ENCODE peak calls at places on chromosomes 16 and 17, in five cellular contexts. L is dorsolateral prefrontal cortex, V is sigmoid colon, O is brain microvascular endothelial cell, Z is mucosa of descending colon. J is an unnamed sample.

GRCh38 chr17:41352597-41353366 is 2.2 kb upstream of the KRT33A start:
- DNase-seq in L (no peak), V (no peak), O (no peak), Z (no peak), J (no peak)

GRCh38 chr17:63611354-63611753 is 10.7 kb downstream of the TACO1 start:
- DNase-seq in L (no peak), V (no peak), O (no peak), Z (no peak), J (no peak)

GRCh38 chr17:77320046-77320445 is 179.3 kb downstream of the SEC14L1 start:
- DNase-seq in L (peak), V (peak), O (no peak), Z (peak), J (no peak)

GRCh38 chr16:8885674-8886592 is 3.8 kb downstream of the LITAFD start:
- DNase-seq in L (no peak), V (no peak), O (no peak), Z (peak), J (no peak)

GRCh38 chr17:63697341-63698286 is 2.3 kb downstream of the LIMD2 start:
- DNase-seq in L (no peak), V (no peak), O (peak), Z (peak), J (no peak)

GRCh38 chr17:80795737-80796136 is 195.9 kb upstream of the CHMP6 start:
- DNase-seq in L (peak), V (peak), O (no peak), Z (peak), J (no peak)

GRCh38 chr16:58907297-58907696 is 173.2 kb upstream of the GOT2 start:
- DNase-seq in L (no peak), V (no peak), O (no peak), Z (no peak), J (no peak)

GRCh38 chr16:86794216-86794864 is 216.0 kb downstream of the FOXL1 start:
- DNase-seq in L (no peak), V (peak), O (no peak), Z (no peak), J (no peak)

GRCh38 chr17:41103896-41104295 is 1.3 kb upstream of the KRTAP4-9 start:
- DNase-seq in L (no peak), V (no peak), O (no peak), Z (no peak), J (no peak)

GRCh38 chr16:27951752-27952151 is 111.8 kb downstream of the GSG1L start:
- DNase-seq in L (no peak), V (no peak), O (peak), Z (no peak), J (no peak)

GRCh38 chr17:59366773-59367656 is 35.6 kb downstream of the YPEL2 start:
- DNase-seq in L (no peak), V (peak), O (peak), Z (peak), J (no peak)

GRCh38 chr17:48374650-48375230 is 55.3 kb downstream of the SKAP1 start:
- DNase-seq in L (no peak), V (no peak), O (no peak), Z (peak), J (no peak)

GRCh38 chr16:66534376-66534799 is 15.5 kb downstream of the TK2 start:
- DNase-seq in L (no peak), V (no peak), O (no peak), Z (no peak), J (no peak)

GRCh38 chr17:80664217-80664780 is 119.7 kb downstream of the RPTOR start:
- DNase-seq in L (no peak), V (no peak), O (no peak), Z (peak), J (no peak)

GRCh38 chr16:74709477-74709877 is 8.8 kb upstream of the MLKL start:
- DNase-seq in L (peak), V (peak), O (peak), Z (peak), J (peak)

GRCh38 chr17:80781851-80782277 is 209.8 kb upstream of the CHMP6 start:
- DNase-seq in L (no peak), V (peak), O (no peak), Z (no peak), J (no peak)

GRCh38 chr16:30335598-30336474 is 19.3 kb downstream of the CD2BP2 start:
- DNase-seq in L (no peak), V (peak), O (no peak), Z (peak), J (no peak)

GRCh38 chr17:49508061-49508865 is 13.2 kb downstream of the NGFR start:
- DNase-seq in L (no peak), V (no peak), O (no peak), Z (no peak), J (no peak)

GRCh38 chr16:1765826-1766225 is 5.5 kb downstream of the NME3 start:
- DNase-seq in L (no peak), V (no peak), O (no peak), Z (no peak), J (no peak)

GRCh38 chr16:17447273-17447672 is 23.5 kb downstream of the XYLT1 start:
- DNase-seq in L (no peak), V (no peak), O (no peak), Z (no peak), J (no peak)

GRCh38 chr17:19719365-19720209 is 3.2 kb upstream of the SLC47A2 start:
- DNase-seq in L (no peak), V (no peak), O (no peak), Z (no peak), J (no peak)

GRCh38 chr17:82204831-82205719 is 7.6 kb downstream of the CCDC57 start:
- DNase-seq in L (no peak), V (no peak), O (peak), Z (no peak), J (no peak)

GRCh38 chr16:19132898-19133297 is 19.1 kb downstream of the ITPRIPL2 start:
- DNase-seq in L (no peak), V (no peak), O (no peak), Z (no peak), J (no peak)

GRCh38 chr17:1343554-1343953 is 56.5 kb downstream of the YWHAE start:
- DNase-seq in L (no peak), V (no peak), O (no peak), Z (no peak), J (no peak)

GRCh38 chr16:70433456-70434103 is 5.3 kb downstream of the ST3GAL2 start:
- DNase-seq in L (no peak), V (peak), O (peak), Z (no peak), J (no peak)

GRCh38 chr17:37025847-37026533 is 77.2 kb downstream of the AATF start:
- DNase-seq in L (no peak), V (no peak), O (no peak), Z (no peak), J (no peak)

GRCh38 chr16:11314309-11314894 is 30.9 kb upstream of the RMI2 start:
- DNase-seq in L (no peak), V (no peak), O (no peak), Z (no peak), J (no peak)

GRCh38 chr16:4309833-4310266 is 6.0 kb upstream of the GLIS2 start:
- DNase-seq in L (no peak), V (peak), O (peak), Z (peak), J (no peak)

GRCh38 chr17:27488263-27488662 is 32.0 kb downstream of the KSR1 start:
- DNase-seq in L (no peak), V (no peak), O (no peak), Z (no peak), J (no peak)

GRCh38 chr17:72614871-72615626 is 477.4 kb downstream of the SLC39A11 start:
- DNase-seq in L (peak), V (no peak), O (peak), Z (peak), J (no peak)

GRCh38 chr16:13809765-13810164 is 110.2 kb upstream of the ERCC4 start:
- DNase-seq in L (no peak), V (no peak), O (no peak), Z (no peak), J (no peak)

GRCh38 chr17:82806645-82807044 is 33.2 kb downstream of the ZNF750 start:
- DNase-seq in L (no peak), V (no peak), O (no peak), Z (peak), J (no peak)

GRCh38 chr16:46974352-46974751 is 878 bp upstream of the DNAJA2 start:
- DNase-seq in L (no peak), V (no peak), O (no peak), Z (no peak), J (no peak)
- TF ChIP-seq CTCF in L (no peak), V (no peak), O (peak), Z (no peak), J (no peak)

DNA sequence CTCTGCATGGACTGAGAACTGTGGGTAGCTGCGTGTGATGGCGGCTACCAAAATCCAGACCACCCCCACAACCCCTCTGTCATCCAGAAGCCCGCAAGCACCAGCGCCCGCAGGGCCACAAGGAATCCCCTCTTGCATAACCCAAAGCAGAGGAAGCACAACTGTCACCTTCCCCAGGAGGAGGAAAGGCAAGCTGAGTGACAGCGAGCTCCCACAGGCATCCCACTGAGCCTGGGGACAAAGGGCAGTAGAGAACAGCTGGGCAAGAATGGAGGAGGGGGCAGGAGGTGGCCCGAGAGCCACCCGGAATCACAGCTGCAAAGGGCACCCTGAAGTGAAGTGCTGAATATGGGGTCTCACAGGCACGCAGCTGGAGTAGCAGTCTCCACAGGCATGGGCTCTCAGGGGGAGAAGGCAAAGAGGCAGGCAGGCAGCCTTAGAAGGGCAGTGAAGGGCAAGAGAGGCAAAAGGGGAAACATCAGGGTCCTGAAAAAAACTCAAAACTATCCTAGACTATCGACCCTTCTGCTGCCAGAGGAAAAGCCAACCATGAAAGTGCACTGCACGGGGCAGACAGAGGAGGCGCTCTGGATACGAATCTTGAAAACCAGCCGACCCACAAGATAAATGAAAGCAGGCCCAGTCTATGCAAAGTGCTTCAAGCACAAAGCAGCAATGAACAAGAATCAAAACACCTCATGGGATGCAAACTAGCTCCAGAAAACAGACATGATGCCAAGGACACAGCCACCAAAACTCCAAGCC is 17.1 kb downstream of the USP36 start:
- DNase-seq in L (no peak), V (no peak), O (no peak), Z (no peak), J (no peak)
- TF ChIP-seq CTCF in L (no peak), V (no peak), O (peak), Z (no peak), J (no peak)

DNA sequence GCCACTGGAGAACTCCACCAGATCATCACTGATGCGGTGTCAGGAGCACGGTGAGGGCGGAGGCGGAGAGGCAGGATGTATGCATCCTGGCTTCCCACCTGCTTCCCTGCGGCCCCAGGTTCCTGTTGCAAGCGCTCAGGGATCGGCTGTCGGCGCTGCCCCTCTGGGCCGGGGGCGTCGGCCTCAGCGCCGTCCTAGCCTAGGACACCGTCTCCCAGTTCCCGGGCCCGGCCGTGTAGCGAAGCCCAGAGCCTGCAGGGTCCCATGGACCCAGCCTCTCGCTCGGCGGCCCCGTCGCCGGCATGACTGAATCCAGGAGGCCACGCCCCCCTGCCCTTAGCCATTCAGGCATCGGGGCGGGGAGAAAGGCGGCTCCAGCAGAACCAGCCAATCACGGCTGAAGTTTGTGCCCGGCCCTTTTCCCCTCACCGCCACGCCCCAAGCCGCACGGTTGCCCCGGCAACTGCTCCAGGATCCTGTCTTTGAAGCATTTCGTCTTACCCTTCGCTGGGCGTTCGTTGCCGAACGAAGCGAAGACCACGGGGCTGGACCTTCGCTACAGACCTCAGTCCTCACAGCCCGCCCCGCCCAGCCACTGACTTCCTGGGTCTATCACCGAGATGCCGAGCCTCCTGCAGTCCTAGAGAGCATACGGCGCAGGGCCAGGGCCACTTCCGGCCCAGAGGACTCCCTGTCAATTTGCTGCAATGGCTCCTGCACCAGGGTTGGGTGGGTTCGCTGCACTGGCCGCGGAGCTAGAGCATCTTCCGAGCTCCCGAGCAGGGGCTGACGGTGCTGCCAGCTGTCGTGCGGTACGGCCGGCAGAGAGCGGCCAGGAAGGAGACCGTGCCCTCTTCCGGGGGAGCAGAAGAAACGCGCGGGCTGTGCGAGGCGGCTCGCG is 10.6 kb upstream of the ZNF213 start:
- DNase-seq in L (peak), V (peak), O (peak), Z (peak), J (peak)
- TF ChIP-seq CTCF in L (peak), V (peak), O (peak), Z (no peak), J (no peak)

DNA sequence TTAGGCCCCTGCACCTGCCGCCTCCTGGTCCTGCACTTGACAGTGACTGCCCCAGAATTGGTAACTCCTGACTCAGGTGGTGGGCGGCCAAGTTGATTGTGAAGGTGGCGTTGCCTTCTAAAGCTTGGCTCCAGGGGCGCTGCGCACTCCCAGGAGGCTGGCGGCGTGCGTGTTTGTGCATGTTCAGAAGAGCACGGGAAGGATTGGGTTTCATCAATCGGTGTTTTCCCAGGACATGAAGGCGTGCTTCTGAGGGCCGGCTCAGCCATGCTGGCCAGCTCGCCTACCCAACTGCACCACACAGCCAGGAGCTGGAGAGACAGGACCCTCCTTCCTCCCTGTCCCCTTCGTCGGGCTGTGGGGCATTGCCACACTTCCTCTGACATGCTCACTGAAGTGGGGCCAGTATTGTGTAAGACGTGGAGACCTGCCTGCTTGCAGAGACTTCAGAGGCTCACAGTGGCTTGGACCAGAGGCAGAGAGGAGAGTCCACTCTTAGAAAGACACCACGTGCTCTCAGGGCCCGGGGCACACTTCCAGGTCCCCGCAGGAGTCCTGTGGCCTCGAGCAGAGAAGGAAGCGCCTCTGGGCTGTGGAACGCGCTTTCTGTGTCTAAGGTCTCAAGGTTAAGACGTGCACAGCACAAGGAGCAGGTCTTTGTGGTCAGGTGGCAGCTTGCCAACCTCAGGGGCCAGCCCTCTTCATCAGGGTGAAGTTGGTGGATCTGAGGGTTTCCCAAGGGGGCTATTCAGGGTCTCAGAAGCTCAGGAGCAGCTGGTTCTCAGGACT is 2.8 kb downstream of the RAB40C start:
- DNase-seq in L (peak), V (peak), O (no peak), Z (peak), J (no peak)
- TF ChIP-seq CTCF in L (no peak), V (no peak), O (no peak), Z (no peak), J (no peak)

DNA sequence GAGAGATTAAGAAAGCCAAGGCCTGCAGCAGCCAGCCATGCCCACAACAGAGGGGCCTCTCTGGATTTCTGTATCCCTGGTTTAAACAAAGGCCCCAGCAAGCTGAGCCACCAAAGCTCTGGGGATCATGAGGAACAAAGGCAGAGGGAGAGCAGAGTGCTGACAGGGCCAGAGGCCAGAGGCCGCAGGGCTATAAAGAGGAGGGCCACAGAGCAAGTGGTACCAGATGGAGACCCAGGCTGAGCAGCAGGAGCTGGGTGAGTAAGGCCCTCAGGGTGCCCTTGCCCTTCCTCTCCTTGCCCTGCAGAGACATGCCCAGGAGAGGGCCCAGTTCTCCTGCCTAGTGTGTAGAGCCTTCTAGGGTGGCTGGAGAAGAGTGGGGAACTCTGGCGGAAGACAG is at the start of gene CRYBA1:
- DNase-seq in L (no peak), V (no peak), O (no peak), Z (no peak), J (no peak)
- TF ChIP-seq CTCF in L (no peak), V (no peak), O (no peak), Z (no peak), J (no peak)

DNA sequence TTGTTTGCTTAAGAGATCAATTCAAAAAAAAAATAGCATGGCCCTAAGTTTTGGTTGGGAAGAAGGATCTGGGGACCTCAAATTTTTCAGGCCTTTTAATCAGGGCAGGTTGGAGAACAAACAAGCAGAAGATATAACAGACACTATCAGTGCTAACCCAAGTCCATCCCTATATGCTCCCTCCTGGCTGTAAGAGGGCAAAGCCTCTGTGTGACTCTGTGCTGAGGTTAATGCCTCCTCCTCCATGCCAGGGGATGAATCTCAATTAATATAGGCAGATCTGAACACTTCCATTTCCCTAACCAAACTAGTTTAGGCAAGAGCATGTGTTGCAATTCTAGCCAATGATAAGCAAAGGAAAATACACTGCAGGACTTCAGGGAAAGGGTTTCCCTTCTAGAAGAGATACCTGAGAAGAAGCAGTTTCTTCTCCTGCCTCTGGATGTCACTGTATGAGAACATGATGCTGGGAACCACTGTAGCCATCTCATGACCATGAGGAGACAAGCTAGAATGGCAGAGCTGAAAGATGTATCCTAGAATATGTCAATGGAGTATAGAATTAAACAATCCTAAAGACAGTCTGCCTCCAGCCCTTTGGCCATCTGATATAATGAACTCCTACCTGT is 76.0 kb downstream of the CHD9NB start:
- DNase-seq in L (no peak), V (no peak), O (peak), Z (no peak), J (no peak)
- TF ChIP-seq CTCF in L (peak), V (peak), O (no peak), Z (peak), J (no peak)

DNA sequence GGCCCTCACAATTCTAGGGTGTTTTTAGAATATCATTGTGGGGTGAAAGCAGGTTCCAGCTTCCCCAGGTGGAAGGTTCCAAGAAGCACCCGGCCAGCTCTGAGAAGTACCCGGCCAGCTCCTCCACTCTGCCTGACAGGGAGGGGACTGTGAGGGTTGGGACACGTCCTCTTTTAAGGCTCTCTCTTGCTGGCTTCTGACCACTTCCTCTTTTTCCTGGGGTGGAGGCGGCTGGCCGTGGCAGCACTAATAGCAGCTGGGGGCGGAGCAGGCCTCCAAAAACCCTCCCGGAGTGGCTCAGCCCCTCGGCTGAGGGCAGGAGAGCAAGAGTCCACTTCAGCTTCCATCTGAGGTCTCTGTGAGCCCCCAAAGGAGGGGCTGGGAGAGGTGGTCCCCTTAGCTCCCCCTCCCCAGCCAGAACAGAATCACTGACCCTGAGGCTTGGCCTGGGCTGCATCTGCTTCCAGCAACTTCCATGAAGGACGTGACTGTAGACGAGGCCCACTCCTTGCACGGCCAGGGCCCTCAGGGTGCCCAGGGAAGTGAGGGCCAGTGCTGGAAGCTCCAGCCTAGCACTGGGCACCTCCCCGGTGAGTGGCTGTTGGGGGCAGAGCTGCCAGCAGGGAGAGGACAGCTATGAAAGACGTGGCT is 26.7 kb upstream of the PLCG2 start:
- DNase-seq in L (no peak), V (peak), O (no peak), Z (peak), J (no peak)
- TF ChIP-seq CTCF in L (no peak), V (no peak), O (no peak), Z (no peak), J (no peak)

J was measured in omental fat pad.